ENCODE peak calls at places on chromosomes 11 and 22, in six cellular contexts. R is H1, F is SK-N-SH, Y is K562, A is GM12891, D is HepG2. U is an unnamed sample.

GRCh38 chr22:46106279-46107022 is 43.9 kb upstream of the PPARA start:
- DNase-seq in Y (no peak), R (no peak), D (no peak), A (no peak), F (no peak), U (no peak)

GRCh38 chr11:112584674-112585073 is 324.0 kb upstream of the PLET1 start:
- DNase-seq in A (no peak), D (no peak), F (no peak), Y (no peak), R (peak), U (no peak)

GRCh38 chr22:27207907-27208306 is 550.5 kb downstream of the MIAT start:
- DNase-seq in D (no peak), F (no peak), R (no peak), Y (no peak), A (no peak), U (no peak)

GRCh38 chr11:45927332-45927683 is 4.9 kb downstream of the LARGE2 start:
- DNase-seq in Y (no peak), D (no peak), A (no peak), R (no peak), F (no peak), U (no peak)

GRCh38 chr11:109960831-109961230 is 132.4 kb upstream of the ZC3H12C start:
- DNase-seq in Y (no peak), D (no peak), R (no peak), F (no peak), A (no peak), U (no peak)

GRCh38 chr22:20268350-20269012 is 363 bp upstream of the RTN4R start:
- DNase-seq in Y (peak), F (peak), D (peak), A (peak), R (no peak), U (peak)

GRCh38 chr11:73929388-73929787 is 21.4 kb upstream of the DNAJB13 start:
- DNase-seq in A (no peak), D (no peak), Y (no peak), F (no peak), R (no peak), U (no peak)

GRCh38 chr11:88042238-88043032 is 132.8 kb downstream of the RAB38 start:
- DNase-seq in A (no peak), F (no peak), D (no peak), R (no peak), Y (no peak), U (no peak)

GRCh38 chr11:11229691-11230090 is 123.4 kb downstream of the CSNK2A3 start:
- DNase-seq in R (no peak), A (no peak), F (no peak), D (no peak), Y (no peak), U (no peak)

GRCh38 chr22:37176464-37177061 is 11.5 kb downstream of the C1QTNF6 start:
- DNase-seq in F (peak), A (no peak), R (no peak), Y (peak), D (no peak), U (no peak)

GRCh38 chr22:38736257-38736570 is 19.6 kb downstream of the SUN2 start:
- DNase-seq in F (no peak), D (no peak), A (no peak), Y (no peak), R (no peak), U (no peak)

GRCh38 chr11:95419915-95420314 is 188.9 kb upstream of the SESN3 start:
- DNase-seq in R (no peak), D (no peak), Y (no peak), A (no peak), F (no peak), U (no peak)

GRCh38 chr11:73152086-73152853 is 10.2 kb upstream of the FCHSD2 start:
- DNase-seq in R (no peak), F (no peak), A (no peak), Y (no peak), D (no peak), U (no peak)

GRCh38 chr11:69909561-69910518 is 90.6 kb upstream of the FGF3 start:
- DNase-seq in D (no peak), F (peak), A (no peak), Y (peak), R (no peak), U (no peak)

GRCh38 chr11:118163494-118163893 is 10.9 kb upstream of the SCN4B start:
- DNase-seq in R (no peak), A (no peak), D (no peak), Y (no peak), F (no peak), U (no peak)

GRCh38 chr11:57213282-57214086 is 23.6 kb downstream of the APLNR start:
- DNase-seq in R (no peak), A (no peak), D (no peak), Y (no peak), F (peak), U (no peak)

GRCh38 chr11:68347345-68347744 is 35.0 kb downstream of the LRP5 start:
- DNase-seq in F (no peak), D (no peak), Y (no peak), R (no peak), A (no peak), U (no peak)

GRCh38 chr11:71101606-71102005 is 150.8 kb downstream of the SHANK2 start:
- DNase-seq in D (no peak), Y (no peak), R (no peak), F (no peak), A (no peak), U (no peak)

GRCh38 chr22:38222797-38223119 is 21.0 kb downstream of the MAFF start:
- DNase-seq in R (no peak), Y (no peak), D (no peak), F (no peak), A (no peak), U (no peak)

GRCh38 chr22:36771376-36772063 is 4.4 kb downstream of the IFT27 start:
- DNase-seq in F (no peak), A (no peak), R (no peak), Y (no peak), D (no peak), U (no peak)

GRCh38 chr11:84117394-84117793 is 831.2 kb upstream of the CCDC90B start:
- DNase-seq in F (no peak), R (no peak), A (no peak), Y (no peak), D (no peak), U (no peak)

GRCh38 chr11:129917231-129917630 is 21.9 kb upstream of the NFRKB start:
- DNase-seq in D (no peak), A (no peak), Y (no peak), F (no peak), R (no peak), U (no peak)

GRCh38 chr11:131841028-131841427 is 470.6 kb downstream of the NTM start:
- DNase-seq in Y (no peak), R (no peak), A (no peak), F (no peak), D (no peak), U (no peak)

GRCh38 chr11:40987895-40988435 is 471.5 kb downstream of the LRRC4C start:
- DNase-seq in F (no peak), A (no peak), Y (no peak), R (no peak), D (no peak), U (no peak)

GRCh38 chr11:124893781-124894401 is 3.8 kb downstream of the ROBO4 start:
- DNase-seq in R (no peak), Y (no peak), F (peak), D (no peak), A (no peak), U (no peak)

GRCh38 chr11:113593698-113594308 is 112.3 kb downstream of the TMPRSS5 start:
- DNase-seq in D (no peak), A (no peak), Y (peak), R (no peak), F (no peak), U (no peak)

GRCh38 chr11:3913921-3914320 is 58.5 kb downstream of the STIM1 start:
- DNase-seq in D (peak), Y (no peak), R (no peak), F (no peak), A (no peak), U (no peak)

GRCh38 chr11:27433742-27434141 is 38.8 kb downstream of the LGR4 start:
- DNase-seq in F (no peak), D (no peak), R (no peak), Y (no peak), A (no peak), U (no peak)

GRCh38 chr11:63766501-63767270 is 1.9 kb downstream of the ZFTA start:
- DNase-seq in D (peak), Y (no peak), F (peak), R (no peak), A (no peak), U (no peak)

GRCh38 chr11:8777907-8778767 is 95.5 kb downstream of the RPL27A start:
- DNase-seq in R (no peak), A (peak), D (no peak), F (no peak), Y (no peak), U (peak)

GRCh38 chr11:57815877-57816276 is 54.3 kb downstream of the CTNND1 start:
- DNase-seq in A (no peak), D (no peak), Y (no peak), F (no peak), R (no peak), U (no peak)

GRCh38 chr11:75461136-75461535 is 28.1 kb upstream of the KLHL35 start:
- DNase-seq in R (no peak), A (no peak), F (peak), D (no peak), Y (no peak), U (no peak)

GRCh38 chr11:16769386-16769785 is 30.9 kb downstream of the C11orf58 start:
- DNase-seq in D (no peak), F (peak), A (no peak), R (no peak), Y (no peak), U (no peak)

GRCh38 chr11:3995949-3996554 is 98.5 kb upstream of the RRM1 start:
- DNase-seq in F (no peak), Y (no peak), A (no peak), R (no peak), D (no peak), U (no peak)

GRCh38 chr22:50696799-50697561 is 24.4 kb downstream of the SHANK3 start:
- DNase-seq in Y (peak), A (no peak), F (peak), D (no peak), R (no peak), U (no peak)

GRCh38 chr11:78310500-78310909 is 107.1 kb downstream of the GAB2 start:
- DNase-seq in F (no peak), Y (no peak), R (no peak), D (peak), A (peak), U (peak)

GRCh38 chr11:10478066-10478465 is 23.0 kb downstream of the AMPD3 start:
- DNase-seq in R (no peak), Y (no peak), F (no peak), D (no peak), A (no peak), U (no peak)

GRCh38 chr11:44848203-44848962 is 102.3 kb downstream of the TP53I11 start:
- DNase-seq in R (no peak), Y (no peak), D (no peak), F (no peak), A (no peak), U (no peak)

GRCh38 chr22:19178065-19178658 is 374 bp downstream of the SLC25A1 start:
- DNase-seq in D (peak), R (no peak), A (peak), F (peak), Y (peak), U (peak)

GRCh38 chr11:6531267-6531752 is 34.2 kb downstream of the DNHD1 start:
- DNase-seq in R (no peak), Y (peak), D (peak), A (no peak), F (peak), U (no peak)

GRCh38 chr11:62108017-62108750 is 15.6 kb upstream of the INCENP start:
- DNase-seq in R (peak), A (no peak), F (peak), Y (peak), D (peak), U (no peak)

GRCh38 chr11:62104816-62105610 is 18.8 kb upstream of the INCENP start:
- DNase-seq in R (no peak), Y (peak), F (no peak), A (no peak), D (no peak), U (no peak)

GRCh38 chr11:62104001-62104400 is 19.8 kb upstream of the INCENP start:
- DNase-seq in D (no peak), R (no peak), F (no peak), A (no peak), Y (no peak), U (no peak)

GRCh38 chr11:62103141-62103540 is 20.7 kb upstream of the INCENP start:
- DNase-seq in F (no peak), A (no peak), R (no peak), Y (no peak), D (no peak), U (no peak)

GRCh38 chr11:62105611-62106245 is 18.1 kb upstream of the INCENP start:
- DNase-seq in F (no peak), R (no peak), Y (no peak), A (no peak), D (no peak), U (no peak)
- TF ChIP-seq TAF1 in F (no peak), R (no peak), Y (no peak), A (no peak), D (no peak), U (no peak)

GRCh38 chr22:40429481-40429880 is 59.1 kb downstream of the SGSM3 start:
- DNase-seq in F (no peak), R (no peak), D (no peak), Y (no peak), A (no peak), U (no peak)
- TF ChIP-seq TAF1 in F (no peak), R (no peak), D (no peak), Y (no peak), A (no peak), U (no peak)

GRCh38 chr11:99693941-99694492 is 673.3 kb downstream of the CNTN5 start:
- DNase-seq in A (no peak), D (peak), Y (no peak), R (no peak), F (no peak), U (no peak)
- TF ChIP-seq TAF1 in A (no peak), D (no peak), Y (no peak), R (no peak), F (no peak), U (no peak)

DNA sequence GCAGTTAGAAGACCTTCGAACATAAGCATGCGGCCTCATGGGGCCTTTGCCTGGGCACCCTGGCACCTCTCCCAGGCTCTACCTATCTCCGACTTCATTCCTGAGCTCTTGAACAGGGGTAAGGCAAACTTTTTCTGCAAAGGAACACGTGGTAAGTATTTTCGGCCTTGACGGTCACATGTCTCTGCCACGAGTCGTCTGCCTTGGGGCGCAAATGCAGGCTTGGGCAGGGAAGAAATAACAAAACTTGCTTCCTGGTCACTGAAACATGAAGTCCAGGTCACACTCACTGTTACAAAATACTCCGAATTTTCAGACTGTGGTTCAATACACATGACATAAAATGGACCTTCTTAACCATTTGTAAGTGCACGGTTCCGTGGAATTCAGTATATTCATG is 3.4 kb upstream of the ASCL2 start:
- DNase-seq in D (no peak), R (no peak), F (no peak), Y (no peak), A (no peak), U (no peak)
- TF ChIP-seq TAF1 in D (no peak), R (no peak), F (no peak), Y (no peak), A (no peak), U (no peak)

DNA sequence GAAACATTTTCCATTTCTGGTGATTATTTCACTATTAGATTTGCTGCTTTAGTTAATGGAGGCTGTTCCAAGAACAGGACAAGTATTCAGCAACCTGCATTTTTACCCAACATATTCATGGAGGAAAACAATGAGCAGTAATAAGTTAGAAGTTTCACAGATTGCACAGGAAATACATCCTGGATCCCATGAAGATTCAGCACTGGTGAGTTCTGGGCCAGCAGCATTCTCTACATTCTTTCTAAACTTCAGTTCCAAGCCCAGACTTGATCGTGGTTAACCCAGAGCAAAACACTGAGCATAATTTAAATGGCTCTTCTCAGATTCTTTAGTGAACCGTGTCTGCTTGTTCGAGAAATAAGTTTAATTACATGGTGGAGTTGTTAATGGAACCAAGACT is 3.8 kb downstream of the FJX1 start:
- DNase-seq in D (peak), Y (no peak), F (no peak), A (no peak), R (no peak), U (no peak)
- TF ChIP-seq TAF1 in D (no peak), Y (no peak), F (no peak), A (no peak), R (no peak), U (no peak)